ENCODE peak calls at places on chromosome 3, in eight cellular contexts. One of them, this sample, is unnamed.

GRCh38 chr3:64530434-64531049 is 157.3 kb downstream of the ADAMTS9 start:
- DNase-seq in PC-9: peak; percentile 64
- DNase-seq in heart left ventricle: peak; percentile 58
- DNase-seq in brain microvascular endothelial cell: peak; percentile 56
- DNase-seq in fibroblast of lung: peak; percentile 39
- DNase-seq in colonic mucosa: peak; percentile 70
- DNase-seq in mesenchymal stem cell: peak; percentile 61
- DNase-seq in adrenal gland: peak; percentile 59
- DNase-seq in this sample: no peak

GRCh38 chr3:51355891-51356578 is 29.1 kb upstream of the MANF start:
- DNase-seq in PC-9: peak; percentile 57
- DNase-seq in heart left ventricle: no peak
- DNase-seq in brain microvascular endothelial cell: no peak
- DNase-seq in fibroblast of lung: no peak
- DNase-seq in colonic mucosa: no peak
- DNase-seq in mesenchymal stem cell: no peak
- DNase-seq in adrenal gland: no peak
- DNase-seq in this sample: no peak

GRCh38 chr3:32432045-32432710 is 40.5 kb downstream of the CMTM7 start:
- DNase-seq in PC-9: no peak
- DNase-seq in heart left ventricle: no peak
- DNase-seq in brain microvascular endothelial cell: no peak
- DNase-seq in fibroblast of lung: no peak
- DNase-seq in colonic mucosa: peak; percentile 11
- DNase-seq in mesenchymal stem cell: no peak
- DNase-seq in adrenal gland: no peak
- DNase-seq in this sample: no peak

GRCh38 chr3:46481636-46482035 is 16.1 kb upstream of the RTP3 start:
- DNase-seq in PC-9: no peak
- DNase-seq in heart left ventricle: no peak
- DNase-seq in brain microvascular endothelial cell: no peak
- DNase-seq in fibroblast of lung: peak; percentile 28
- DNase-seq in colonic mucosa: no peak
- DNase-seq in mesenchymal stem cell: no peak
- DNase-seq in adrenal gland: no peak
- DNase-seq in this sample: no peak

GRCh38 chr3:191378142-191378541 is 47.8 kb upstream of the UTS2B start:
- DNase-seq in PC-9: no peak
- DNase-seq in heart left ventricle: no peak
- DNase-seq in brain microvascular endothelial cell: no peak
- DNase-seq in fibroblast of lung: peak; percentile 27
- DNase-seq in colonic mucosa: no peak
- DNase-seq in mesenchymal stem cell: no peak
- DNase-seq in adrenal gland: no peak
- DNase-seq in this sample: no peak

GRCh38 chr3:191141728-191142127 is 57.3 kb upstream of the OSTN start:
- DNase-seq in PC-9: no peak
- DNase-seq in heart left ventricle: no peak
- DNase-seq in brain microvascular endothelial cell: peak; percentile 79
- DNase-seq in fibroblast of lung: peak; percentile 83
- DNase-seq in colonic mucosa: no peak
- DNase-seq in mesenchymal stem cell: peak; percentile 76
- DNase-seq in adrenal gland: no peak
- DNase-seq in this sample: no peak

GRCh38 chr3:35936571-35936970 is 297.2 kb downstream of the ARPP21 start:
- DNase-seq in PC-9: no peak
- DNase-seq in heart left ventricle: no peak
- DNase-seq in brain microvascular endothelial cell: peak; percentile 38
- DNase-seq in fibroblast of lung: peak; percentile 67
- DNase-seq in colonic mucosa: no peak
- DNase-seq in mesenchymal stem cell: no peak
- DNase-seq in adrenal gland: no peak
- DNase-seq in this sample: no peak

GRCh38 chr3:139517321-139517720 is 22.2 kb downstream of the RBP1 start:
- DNase-seq in PC-9: no peak
- DNase-seq in heart left ventricle: no peak
- DNase-seq in brain microvascular endothelial cell: no peak
- DNase-seq in fibroblast of lung: no peak
- DNase-seq in colonic mucosa: no peak
- DNase-seq in mesenchymal stem cell: no peak
- DNase-seq in adrenal gland: no peak
- DNase-seq in this sample: no peak

GRCh38 chr3:152360966-152361365 is 92.2 kb downstream of the MBNL1 start:
- DNase-seq in PC-9: no peak
- DNase-seq in heart left ventricle: no peak
- DNase-seq in brain microvascular endothelial cell: no peak
- DNase-seq in fibroblast of lung: no peak
- DNase-seq in colonic mucosa: no peak
- DNase-seq in mesenchymal stem cell: no peak
- DNase-seq in adrenal gland: no peak
- DNase-seq in this sample: no peak

GRCh38 chr3:152362086-152362485 is 93.4 kb downstream of the MBNL1 start:
- DNase-seq in PC-9: no peak
- DNase-seq in heart left ventricle: no peak
- DNase-seq in brain microvascular endothelial cell: no peak
- DNase-seq in fibroblast of lung: no peak
- DNase-seq in colonic mucosa: no peak
- DNase-seq in mesenchymal stem cell: no peak
- DNase-seq in adrenal gland: no peak
- DNase-seq in this sample: no peak

GRCh38 chr3:152365126-152365525 is 96.4 kb downstream of the MBNL1 start:
- DNase-seq in PC-9: no peak
- DNase-seq in heart left ventricle: no peak
- DNase-seq in brain microvascular endothelial cell: no peak
- DNase-seq in fibroblast of lung: no peak
- DNase-seq in colonic mucosa: no peak
- DNase-seq in mesenchymal stem cell: no peak
- DNase-seq in adrenal gland: no peak
- DNase-seq in this sample: no peak

GRCh38 chr3:152365766-152366593 is 97.3 kb downstream of the MBNL1 start:
- DNase-seq in PC-9: no peak
- DNase-seq in heart left ventricle: no peak
- DNase-seq in brain microvascular endothelial cell: no peak
- DNase-seq in fibroblast of lung: peak; percentile 67
- DNase-seq in colonic mucosa: no peak
- DNase-seq in mesenchymal stem cell: no peak
- DNase-seq in adrenal gland: no peak
- DNase-seq in this sample: no peak

GRCh38 chr3:152364237-152364636 is 95.5 kb downstream of the MBNL1 start:
- DNase-seq in PC-9: no peak
- DNase-seq in heart left ventricle: no peak
- DNase-seq in brain microvascular endothelial cell: no peak
- DNase-seq in fibroblast of lung: no peak
- DNase-seq in colonic mucosa: no peak
- DNase-seq in mesenchymal stem cell: no peak
- DNase-seq in adrenal gland: no peak
- DNase-seq in this sample: no peak
- H3K36me3 ChIP-seq in PC-9: peaks cover 7% of the 10 kb centered on the region
- H3K36me3 ChIP-seq in heart left ventricle: no peaks in the 10 kb centered on the region
- H3K36me3 ChIP-seq in brain microvascular endothelial cell: no peaks in the 10 kb centered on the region
- H3K36me3 ChIP-seq in fibroblast of lung: no peaks in the 10 kb centered on the region
- H3K36me3 ChIP-seq in colonic mucosa: no peaks in the 10 kb centered on the region
- H3K36me3 ChIP-seq in mesenchymal stem cell: peaks cover 7% of the 10 kb centered on the region
- H3K36me3 ChIP-seq in adrenal gland: no peaks in the 10 kb centered on the region
- H3K36me3 ChIP-seq in this sample: no peaks in the 10 kb centered on the region

GRCh38 chr3:169780738-169781137 is 7.5 kb downstream of the MYNN start:
- DNase-seq in PC-9: no peak
- DNase-seq in heart left ventricle: no peak
- DNase-seq in brain microvascular endothelial cell: no peak
- DNase-seq in fibroblast of lung: no peak
- DNase-seq in colonic mucosa: no peak
- DNase-seq in mesenchymal stem cell: no peak
- DNase-seq in adrenal gland: no peak
- DNase-seq in this sample: no peak
- H3K36me3 ChIP-seq in PC-9: peaks cover 85% of the 10 kb centered on the region
- H3K36me3 ChIP-seq in heart left ventricle: peaks cover 20% of the 10 kb centered on the region
- H3K36me3 ChIP-seq in brain microvascular endothelial cell: peaks cover 56% of the 10 kb centered on the region
- H3K36me3 ChIP-seq in fibroblast of lung: peaks cover 6% of the 10 kb centered on the region
- H3K36me3 ChIP-seq in colonic mucosa: peaks cover 4% of the 10 kb centered on the region
- H3K36me3 ChIP-seq in mesenchymal stem cell: peaks cover 99% of the 10 kb centered on the region
- H3K36me3 ChIP-seq in adrenal gland: no peaks in the 10 kb centered on the region
- H3K36me3 ChIP-seq in this sample: peaks cover 94% of the 10 kb centered on the region

GRCh38 chr3:47681016-47681415 is 100.7 kb downstream of the SMARCC1 start:
- DNase-seq in PC-9: no peak
- DNase-seq in heart left ventricle: no peak
- DNase-seq in brain microvascular endothelial cell: no peak
- DNase-seq in fibroblast of lung: no peak
- DNase-seq in colonic mucosa: no peak
- DNase-seq in mesenchymal stem cell: no peak
- DNase-seq in adrenal gland: no peak
- DNase-seq in this sample: no peak
- H3K36me3 ChIP-seq in PC-9: peaks cover 17% of the 10 kb centered on the region
- H3K36me3 ChIP-seq in heart left ventricle: peaks cover 20% of the 10 kb centered on the region
- H3K36me3 ChIP-seq in brain microvascular endothelial cell: peaks cover 50% of the 10 kb centered on the region
- H3K36me3 ChIP-seq in fibroblast of lung: peaks cover 5% of the 10 kb centered on the region
- H3K36me3 ChIP-seq in colonic mucosa: peaks cover 17% of the 10 kb centered on the region
- H3K36me3 ChIP-seq in mesenchymal stem cell: peaks cover 81% of the 10 kb centered on the region
- H3K36me3 ChIP-seq in adrenal gland: no peaks in the 10 kb centered on the region
- H3K36me3 ChIP-seq in this sample: peaks cover 70% of the 10 kb centered on the region

GRCh38 chr3:169615833-169616232 is 47.7 kb downstream of the MECOM start:
- DNase-seq in PC-9: no peak
- DNase-seq in heart left ventricle: no peak
- DNase-seq in brain microvascular endothelial cell: no peak
- DNase-seq in fibroblast of lung: no peak
- DNase-seq in colonic mucosa: no peak
- DNase-seq in mesenchymal stem cell: no peak
- DNase-seq in adrenal gland: no peak
- DNase-seq in this sample: no peak
- H3K36me3 ChIP-seq in PC-9: no peaks in the 10 kb centered on the region
- H3K36me3 ChIP-seq in heart left ventricle: no peaks in the 10 kb centered on the region
- H3K36me3 ChIP-seq in brain microvascular endothelial cell: no peaks in the 10 kb centered on the region
- H3K36me3 ChIP-seq in fibroblast of lung: no peaks in the 10 kb centered on the region
- H3K36me3 ChIP-seq in colonic mucosa: no peaks in the 10 kb centered on the region
- H3K36me3 ChIP-seq in mesenchymal stem cell: no peaks in the 10 kb centered on the region
- H3K36me3 ChIP-seq in adrenal gland: no peaks in the 10 kb centered on the region
- H3K36me3 ChIP-seq in this sample: no peaks in the 10 kb centered on the region

GRCh38 chr3:183094711-183095110 is 4.6 kb downstream of the MCCC1 start:
- DNase-seq in PC-9: no peak
- DNase-seq in heart left ventricle: no peak
- DNase-seq in brain microvascular endothelial cell: no peak
- DNase-seq in fibroblast of lung: no peak
- DNase-seq in colonic mucosa: no peak
- DNase-seq in mesenchymal stem cell: no peak
- DNase-seq in adrenal gland: no peak
- DNase-seq in this sample: no peak
- H3K36me3 ChIP-seq in PC-9: peaks cover 19% of the 10 kb centered on the region
- H3K36me3 ChIP-seq in heart left ventricle: peaks cover 4% of the 10 kb centered on the region
- H3K36me3 ChIP-seq in brain microvascular endothelial cell: peaks cover 4% of the 10 kb centered on the region
- H3K36me3 ChIP-seq in fibroblast of lung: no peaks in the 10 kb centered on the region
- H3K36me3 ChIP-seq in colonic mucosa: peaks cover 5% of the 10 kb centered on the region
- H3K36me3 ChIP-seq in mesenchymal stem cell: peaks cover 35% of the 10 kb centered on the region
- H3K36me3 ChIP-seq in adrenal gland: no peaks in the 10 kb centered on the region
- H3K36me3 ChIP-seq in this sample: peaks cover 23% of the 10 kb centered on the region

DNA sequence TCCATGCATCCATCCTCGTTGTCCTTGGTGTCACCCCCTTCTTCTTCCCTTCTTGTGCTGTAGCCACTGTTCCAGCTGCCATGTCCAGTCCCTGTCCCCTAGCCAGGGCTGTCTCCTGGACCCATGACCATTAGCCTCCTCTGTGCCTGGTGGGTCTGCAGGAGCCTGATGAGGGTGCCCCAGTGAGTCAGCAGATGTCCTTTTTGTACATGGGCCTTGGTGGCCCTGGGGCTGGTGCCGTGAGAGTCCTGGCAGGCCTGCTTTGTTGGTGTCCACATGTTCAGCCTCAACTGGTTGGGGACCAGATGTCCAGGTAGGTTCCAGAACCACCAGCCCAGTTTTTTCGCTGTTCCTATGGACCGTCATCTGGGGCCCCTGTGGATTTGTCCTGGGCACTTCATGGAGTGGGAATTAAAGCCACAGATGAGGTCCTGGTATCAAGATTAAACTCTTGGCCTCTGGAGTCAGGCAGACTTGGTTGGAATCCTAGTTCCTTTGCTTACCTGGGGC is 66.1 kb downstream of the FBLN2 start:
- DNase-seq in PC-9: no peak
- DNase-seq in heart left ventricle: no peak
- DNase-seq in brain microvascular endothelial cell: no peak
- DNase-seq in fibroblast of lung: no peak
- DNase-seq in colonic mucosa: no peak
- DNase-seq in mesenchymal stem cell: no peak
- DNase-seq in adrenal gland: no peak
- DNase-seq in this sample: no peak
- H3K36me3 ChIP-seq in PC-9: no peaks in the 10 kb centered on the region
- H3K36me3 ChIP-seq in heart left ventricle: no peaks in the 10 kb centered on the region
- H3K36me3 ChIP-seq in brain microvascular endothelial cell: no peaks in the 10 kb centered on the region
- H3K36me3 ChIP-seq in fibroblast of lung: no peaks in the 10 kb centered on the region
- H3K36me3 ChIP-seq in colonic mucosa: no peaks in the 10 kb centered on the region
- H3K36me3 ChIP-seq in mesenchymal stem cell: peaks cover 82% of the 10 kb centered on the region
- H3K36me3 ChIP-seq in adrenal gland: no peaks in the 10 kb centered on the region
- H3K36me3 ChIP-seq in this sample: peaks cover 9% of the 10 kb centered on the region

GRCh38 chr3:47634996-47635395 is 56.3 kb upstream of the CSPG5 start:
- DNase-seq in PC-9: no peak
- DNase-seq in heart left ventricle: no peak
- DNase-seq in brain microvascular endothelial cell: no peak
- DNase-seq in fibroblast of lung: no peak
- DNase-seq in colonic mucosa: no peak
- DNase-seq in mesenchymal stem cell: no peak
- DNase-seq in adrenal gland: no peak
- DNase-seq in this sample: no peak

GRCh38 chr3:47636225-47636624 is 57.6 kb upstream of the CSPG5 start:
- DNase-seq in PC-9: no peak
- DNase-seq in heart left ventricle: no peak
- DNase-seq in brain microvascular endothelial cell: no peak
- DNase-seq in fibroblast of lung: peak; percentile 36
- DNase-seq in colonic mucosa: no peak
- DNase-seq in mesenchymal stem cell: no peak
- DNase-seq in adrenal gland: no peak
- DNase-seq in this sample: no peak

GRCh38 chr3:47641739-47642138 is 63.1 kb upstream of the CSPG5 start:
- DNase-seq in PC-9: no peak
- DNase-seq in heart left ventricle: no peak
- DNase-seq in brain microvascular endothelial cell: no peak
- DNase-seq in fibroblast of lung: no peak
- DNase-seq in colonic mucosa: no peak
- DNase-seq in mesenchymal stem cell: no peak
- DNase-seq in adrenal gland: no peak
- DNase-seq in this sample: no peak

GRCh38 chr3:47636921-47637320 is 58.3 kb upstream of the CSPG5 start:
- DNase-seq in PC-9: no peak
- DNase-seq in heart left ventricle: no peak
- DNase-seq in brain microvascular endothelial cell: no peak
- DNase-seq in fibroblast of lung: no peak
- DNase-seq in colonic mucosa: no peak
- DNase-seq in mesenchymal stem cell: no peak
- DNase-seq in adrenal gland: no peak
- DNase-seq in this sample: no peak
- H3K36me3 ChIP-seq in PC-9: peaks cover 21% of the 10 kb centered on the region
- H3K36me3 ChIP-seq in heart left ventricle: peaks cover 9% of the 10 kb centered on the region
- H3K36me3 ChIP-seq in brain microvascular endothelial cell: peaks cover 34% of the 10 kb centered on the region
- H3K36me3 ChIP-seq in fibroblast of lung: peaks cover 2% of the 10 kb centered on the region
- H3K36me3 ChIP-seq in colonic mucosa: peaks cover 5% of the 10 kb centered on the region
- H3K36me3 ChIP-seq in mesenchymal stem cell: peaks cover 78% of the 10 kb centered on the region
- H3K36me3 ChIP-seq in adrenal gland: no peaks in the 10 kb centered on the region
- H3K36me3 ChIP-seq in this sample: peaks cover 68% of the 10 kb centered on the region

This sample was measured in left ventricle myocardium inferior.